ENCODE peak calls at places on chromosomes 7 and 10, in ten cellular contexts. A, I, E, J, F, B, Q, R, K and V are unnamed samples.

GRCh38 chr7:97116308-97116707 is 1.2 kb upstream of the SDHAF3 start:
- DNase-seq in A (no peak), I (no peak), E (peak), J (no peak), F (no peak), B (peak), Q (no peak), R (no peak), K (no peak), V (no peak)

GRCh38 chr7:79855172-79855571 is 279.5 kb upstream of the GNAI1 start:
- DNase-seq in A (no peak), I (no peak), E (no peak), J (no peak), F (no peak), B (no peak), Q (no peak), R (no peak), K (no peak), V (no peak)

GRCh38 chr7:107953924-107954303 is 49.0 kb downstream of the LAMB1 start:
- DNase-seq in A (no peak), I (no peak), E (no peak), J (no peak), F (no peak), B (no peak), Q (no peak), R (no peak), K (no peak), V (no peak)

GRCh38 chr10:78552261-78552811 is 516.4 kb upstream of the ZMIZ1 start:
- DNase-seq in A (no peak), I (peak), E (no peak), J (peak), F (peak), B (no peak), Q (no peak), R (no peak), K (no peak), V (peak)

GRCh38 chr10:78868048-78868447 is 200.7 kb upstream of the ZMIZ1 start:
- DNase-seq in A (no peak), I (no peak), E (peak), J (no peak), F (no peak), B (no peak), Q (no peak), R (no peak), K (no peak), V (no peak)

GRCh38 chr10:77927343-77928256 is 1.0 kb upstream of the DLG5 start:
- DNase-seq in A (no peak), I (no peak), E (no peak), J (no peak), F (no peak), B (no peak), Q (no peak), R (no peak), K (no peak), V (no peak)

GRCh38 chr7:75639071-75639892 is 99.5 kb downstream of the HIP1 start:
- DNase-seq in A (no peak), I (peak), E (peak), J (no peak), F (no peak), B (no peak), Q (peak), R (no peak), K (peak), V (peak)

GRCh38 chr10:132942740-132943554 is 577 bp upstream of the CFAP46 start:
- DNase-seq in A (no peak), I (no peak), E (no peak), J (no peak), F (no peak), B (no peak), Q (no peak), R (no peak), K (no peak), V (no peak)

GRCh38 chr10:12367272-12367671 is 17.9 kb downstream of the CAMK1D start:
- DNase-seq in A (no peak), I (no peak), E (no peak), J (no peak), F (no peak), B (no peak), Q (no peak), R (no peak), K (no peak), V (no peak)

GRCh38 chr7:30470163-30470770 is 8.3 kb downstream of the NOD1 start:
- DNase-seq in A (peak), I (peak), E (no peak), J (no peak), F (no peak), B (no peak), Q (no peak), R (no peak), K (no peak), V (no peak)

GRCh38 chr10:77702166-77702565 is 64.6 kb upstream of the KCNMA1 start:
- DNase-seq in A (no peak), I (no peak), E (peak), J (peak), F (peak), B (no peak), Q (no peak), R (no peak), K (no peak), V (no peak)

GRCh38 chr10:106506509-106507265 is 657.8 kb downstream of the SORCS1 start:
- DNase-seq in A (no peak), I (no peak), E (no peak), J (no peak), F (no peak), B (no peak), Q (no peak), R (no peak), K (no peak), V (no peak)

GRCh38 chr10:28810062-28810870 is 132.9 kb downstream of the BAMBI start:
- DNase-seq in A (peak), I (no peak), E (peak), J (no peak), F (no peak), B (no peak), Q (no peak), R (no peak), K (no peak), V (no peak)

GRCh38 chr10:66837990-66838389 is 87.8 kb upstream of the LRRTM3 start:
- DNase-seq in A (no peak), I (no peak), E (no peak), J (no peak), F (peak), B (no peak), Q (no peak), R (no peak), K (no peak), V (no peak)

GRCh38 chr10:13268841-13269240 is 31.0 kb downstream of the PHYH start:
- DNase-seq in A (no peak), I (no peak), E (no peak), J (no peak), F (no peak), B (no peak), Q (no peak), R (no peak), K (no peak), V (no peak)

GRCh38 chr7:37786741-37787569 is 61.4 kb upstream of the NME8 start:
- DNase-seq in A (no peak), I (no peak), E (no peak), J (no peak), F (no peak), B (no peak), Q (no peak), R (no peak), K (no peak), V (no peak)

GRCh38 chr7:80481196-80481884 is 30.5 kb downstream of the GNAT3 start:
- DNase-seq in A (no peak), I (no peak), E (no peak), J (no peak), F (no peak), B (no peak), Q (no peak), R (peak), K (no peak), V (no peak)

GRCh38 chr7:82678259-82678658 is 234.7 kb upstream of the CACNA2D1 start:
- DNase-seq in A (no peak), I (no peak), E (no peak), J (no peak), F (no peak), B (peak), Q (no peak), R (no peak), K (no peak), V (no peak)

GRCh38 chr10:118840071-118840775 is 85.5 kb upstream of the CACUL1 start:
- DNase-seq in A (no peak), I (no peak), E (no peak), J (no peak), F (no peak), B (no peak), Q (no peak), R (no peak), K (no peak), V (no peak)

GRCh38 chr7:30427296-30428080 is 51.1 kb downstream of the NOD1 start:
- DNase-seq in A (no peak), I (no peak), E (no peak), J (no peak), F (no peak), B (no peak), Q (no peak), R (no peak), K (no peak), V (no peak)

GRCh38 chr7:134908289-134908688 is 78.0 kb upstream of the AGBL3 start:
- DNase-seq in A (no peak), I (no peak), E (no peak), J (no peak), F (no peak), B (no peak), Q (no peak), R (no peak), K (no peak), V (no peak)

GRCh38 chr7:110856704-110857103 is 234.2 kb upstream of the LRRN3 start:
- DNase-seq in A (no peak), I (no peak), E (no peak), J (no peak), F (no peak), B (no peak), Q (no peak), R (no peak), K (no peak), V (no peak)

GRCh38 chr10:29243061-29243460 is 45.8 kb upstream of the LYZL1 start:
- DNase-seq in A (peak), I (no peak), E (no peak), J (no peak), F (no peak), B (no peak), Q (no peak), R (no peak), K (no peak), V (no peak)

GRCh38 chr7:31028417-31028988 is 23.6 kb upstream of the ADCYAP1R1 start:
- DNase-seq in A (no peak), I (no peak), E (no peak), J (no peak), F (no peak), B (no peak), Q (no peak), R (no peak), K (no peak), V (no peak)

GRCh38 chr7:27375958-27376357 is 133.4 kb downstream of the EVX1 start:
- DNase-seq in A (no peak), I (no peak), E (no peak), J (no peak), F (no peak), B (no peak), Q (no peak), R (no peak), K (no peak), V (no peak)

GRCh38 chr7:102459221-102459844 is 5.3 kb downstream of the ALKBH4 start:
- DNase-seq in A (no peak), I (no peak), E (no peak), J (no peak), F (no peak), B (no peak), Q (no peak), R (no peak), K (no peak), V (no peak)

GRCh38 chr7:127245582-127245981 is 7.2 kb downstream of the GRM8 start:
- DNase-seq in A (no peak), I (no peak), E (no peak), J (no peak), F (no peak), B (peak), Q (no peak), R (no peak), K (no peak), V (no peak)

GRCh38 chr7:17434841-17435692 is 136.6 kb downstream of the AHR start:
- DNase-seq in A (no peak), I (no peak), E (no peak), J (peak), F (no peak), B (no peak), Q (no peak), R (no peak), K (no peak), V (no peak)

GRCh38 chr10:60732240-60733188 is 45.8 kb upstream of the CDK1 start:
- DNase-seq in A (no peak), I (no peak), E (peak), J (no peak), F (no peak), B (no peak), Q (no peak), R (no peak), K (peak), V (no peak)

GRCh38 chr7:16004661-16005060 is 318.2 kb upstream of the MEOX2 start:
- DNase-seq in A (no peak), I (no peak), E (no peak), J (no peak), F (no peak), B (no peak), Q (no peak), R (no peak), K (no peak), V (no peak)

GRCh38 chr7:778271-778967 is 51.3 kb upstream of the PRKAR1B start:
- DNase-seq in A (no peak), I (no peak), E (no peak), J (no peak), F (no peak), B (no peak), Q (no peak), R (no peak), K (peak), V (no peak)

GRCh38 chr10:101923212-101923611 is 79.6 kb upstream of the KCNIP2 start:
- DNase-seq in A (no peak), I (no peak), E (no peak), J (no peak), F (no peak), B (no peak), Q (no peak), R (no peak), K (no peak), V (no peak)

GRCh38 chr7:122014697-122015096 is 129.4 kb downstream of the AASS start:
- DNase-seq in A (no peak), I (no peak), E (no peak), J (no peak), F (no peak), B (no peak), Q (no peak), R (no peak), K (no peak), V (no peak)
- TF ChIP-seq CTCF in A (no peak), I (no peak), E (no peak), J (peak), F (peak), B (peak), Q (no peak), R (no peak), K (no peak), V (no peak)

GRCh38 chr10:88028654-88029053 is 165.2 kb downstream of the PTEN start:
- DNase-seq in A (no peak), I (no peak), E (peak), J (no peak), F (no peak), B (no peak), Q (no peak), R (no peak), K (no peak), V (no peak)

GRCh38 chr10:88027570-88027969 is 164.1 kb downstream of the PTEN start:
- DNase-seq in A (no peak), I (no peak), E (no peak), J (no peak), F (no peak), B (no peak), Q (no peak), R (no peak), K (peak), V (no peak)

GRCh38 chr10:88032566-88032965 is 169.1 kb downstream of the PTEN start:
- DNase-seq in A (no peak), I (no peak), E (no peak), J (no peak), F (no peak), B (no peak), Q (no peak), R (no peak), K (no peak), V (no peak)

GRCh38 chr10:88023676-88024075 is 160.3 kb downstream of the PTEN start:
- DNase-seq in A (no peak), I (no peak), E (no peak), J (no peak), F (no peak), B (no peak), Q (no peak), R (no peak), K (no peak), V (no peak)

GRCh38 chr10:88028072-88028471 is 164.6 kb downstream of the PTEN start:
- DNase-seq in A (no peak), I (no peak), E (no peak), J (no peak), F (no peak), B (no peak), Q (no peak), R (no peak), K (no peak), V (no peak)
- H3K4me3 ChIP-seq in A (no peak), I (no peak), E (no peak), J (no peak), F (no peak), B (no peak), Q (no peak), R (no peak), K (no peak), V (no peak)

GRCh38 chr10:5589963-5590511 is 65.3 kb downstream of the CALML3 start:
- DNase-seq in A (no peak), I (no peak), E (no peak), J (no peak), F (no peak), B (no peak), Q (no peak), R (no peak), K (peak), V (no peak)
- TF ChIP-seq CTCF in A (no peak), I (no peak), E (no peak), J (peak), F (peak), B (no peak), Q (no peak), R (peak), K (no peak), V (no peak)

DNA sequence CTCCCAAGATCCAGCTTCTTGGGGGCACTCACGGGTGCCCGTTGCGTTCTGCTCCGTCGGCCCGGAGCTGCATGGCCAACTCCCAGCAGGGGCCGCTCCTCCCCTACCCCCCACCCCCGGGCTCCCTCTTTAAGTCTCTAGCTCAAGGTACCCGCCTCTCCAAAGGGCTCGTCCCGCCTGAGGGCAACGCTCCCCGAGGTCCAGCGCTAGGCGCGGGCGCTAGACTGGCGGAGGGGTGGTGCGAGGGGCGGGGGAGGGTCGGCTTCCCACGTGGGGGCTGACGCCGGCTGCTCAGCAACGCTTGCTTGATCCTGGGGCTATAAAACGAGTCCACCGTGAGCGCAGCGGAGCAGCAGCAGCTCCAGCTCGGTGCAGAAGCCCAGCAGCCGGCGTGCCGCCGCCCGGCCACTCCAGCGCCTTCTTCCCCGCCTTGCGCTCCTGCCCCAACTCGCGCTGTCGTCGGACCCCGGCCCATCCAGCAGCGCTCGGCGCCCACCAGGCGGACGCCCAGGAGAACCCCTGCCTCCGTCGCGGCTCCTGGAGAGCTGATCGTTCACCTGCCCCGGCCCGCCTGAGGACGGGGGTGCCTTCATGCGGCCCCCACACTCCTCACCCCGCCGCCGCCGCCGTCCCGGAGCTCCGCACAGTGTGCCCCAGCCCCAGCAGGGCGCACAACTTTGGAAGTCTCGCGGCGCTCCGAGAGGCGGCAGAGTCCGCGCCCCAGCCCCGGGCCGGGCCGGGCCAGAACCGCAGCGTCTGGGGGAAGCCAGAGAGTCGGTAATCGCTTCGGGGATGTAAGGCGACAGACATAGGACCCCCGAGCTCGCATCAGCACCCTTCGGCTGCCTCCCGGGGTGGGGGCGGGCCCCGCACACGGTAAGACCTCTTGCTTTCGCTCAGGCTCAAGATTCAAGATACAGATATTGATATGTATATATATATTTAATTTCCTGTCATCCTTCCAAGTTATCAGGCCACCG is at the start of gene ADRA2A:
- DNase-seq in A (no peak), I (peak), E (peak), J (no peak), F (no peak), B (peak), Q (no peak), R (peak), K (peak), V (no peak)
- H3K4me3 ChIP-seq in A (peak), I (peak), E (peak), J (peak), F (peak), B (peak), Q (peak), R (peak), K (peak), V (peak)

GRCh38 chr7:4113271-4113670 is 568.8 kb upstream of the FOXK1 start:
- DNase-seq in A (no peak), I (no peak), E (no peak), J (no peak), F (no peak), B (no peak), Q (no peak), R (no peak), K (no peak), V (no peak)

GRCh38 chr7:4115941-4116610 is 566.0 kb upstream of the FOXK1 start:
- DNase-seq in A (no peak), I (no peak), E (no peak), J (no peak), F (no peak), B (no peak), Q (no peak), R (no peak), K (no peak), V (no peak)

GRCh38 chr7:4113976-4114375 is 568.1 kb upstream of the FOXK1 start:
- DNase-seq in A (no peak), I (no peak), E (no peak), J (no peak), F (no peak), B (no peak), Q (no peak), R (no peak), K (no peak), V (no peak)

GRCh38 chr7:4111166-4111565 is 570.9 kb upstream of the FOXK1 start:
- DNase-seq in A (no peak), I (no peak), E (no peak), J (no peak), F (no peak), B (no peak), Q (no peak), R (no peak), K (no peak), V (no peak)

GRCh38 chr7:4115442-4115841 is 566.7 kb upstream of the FOXK1 start:
- DNase-seq in A (no peak), I (no peak), E (no peak), J (no peak), F (no peak), B (no peak), Q (no peak), R (no peak), K (no peak), V (no peak)
- TF ChIP-seq CTCF in A (no peak), I (no peak), E (no peak), J (no peak), F (no peak), B (no peak), Q (no peak), R (no peak), K (no peak), V (no peak)

GRCh38 chr7:130142654-130143333 is 62.4 kb downstream of the TMEM209 start:
- DNase-seq in A (no peak), I (no peak), E (no peak), J (no peak), F (no peak), B (no peak), Q (no peak), R (no peak), K (no peak), V (no peak)
- H3K4me3 ChIP-seq in A (no peak), I (no peak), E (no peak), J (no peak), F (no peak), B (no peak), Q (no peak), R (no peak), K (no peak), V (no peak)

DNA sequence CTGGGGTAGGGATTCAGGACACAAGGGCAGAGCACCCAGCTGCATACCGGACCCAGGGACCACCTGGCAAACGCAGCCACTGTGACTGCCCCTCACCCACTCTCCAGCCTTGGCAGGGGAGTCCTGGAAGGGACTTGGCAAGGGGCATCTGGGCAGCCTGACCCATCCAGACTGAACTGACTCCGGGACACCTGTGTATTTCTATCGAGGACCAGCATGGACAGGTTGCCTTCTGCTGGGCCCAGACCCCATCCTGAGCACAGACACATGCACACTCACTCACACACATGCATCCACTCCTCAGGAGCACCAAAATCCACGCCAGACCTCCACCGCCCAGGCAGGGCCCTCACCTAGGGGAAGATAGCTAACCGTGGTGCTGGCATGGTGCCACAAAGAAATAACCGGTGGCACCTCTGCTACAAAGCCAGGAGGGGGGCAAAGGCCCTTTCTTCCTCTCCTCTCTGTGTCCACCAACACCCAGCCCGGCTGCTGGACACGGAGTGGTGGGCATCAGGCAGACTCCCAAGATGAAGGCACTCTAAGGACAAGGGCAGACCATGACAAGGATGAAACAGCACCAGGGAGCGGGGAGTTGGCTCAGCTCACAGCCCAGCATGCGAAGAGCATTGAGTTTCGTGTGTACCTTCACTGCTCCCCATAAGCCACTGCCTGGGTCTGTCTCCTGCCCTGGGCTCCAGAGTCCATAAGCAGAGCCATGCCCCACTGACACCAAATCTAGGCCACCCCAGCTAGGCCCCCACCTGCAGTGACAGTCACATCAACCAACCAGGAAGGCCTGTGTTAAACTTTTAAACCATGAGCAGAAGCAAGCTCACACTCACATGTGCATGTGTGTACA is 35.3 kb downstream of the KCNH2 start:
- DNase-seq in A (no peak), I (no peak), E (no peak), J (no peak), F (no peak), B (no peak), Q (no peak), R (no peak), K (peak), V (peak)
- TF ChIP-seq CTCF in A (no peak), I (no peak), E (no peak), J (no peak), F (no peak), B (no peak), Q (no peak), R (no peak), K (no peak), V (no peak)